ENCODE peak calls at places on chromosomes 11 and 22, in eight cellular contexts. One of them, this sample, is unnamed.

GRCh38 chr22:43409800-43410199 is 2.0 kb upstream of the MPPED1 start:
- DNase-seq in AG10803: no peak
- DNase-seq in CD8-positive, alpha-beta memory T cell: no peak
- DNase-seq in thoracic aorta: no peak
- DNase-seq in IMR-90: no peak
- DNase-seq in effector memory CD4-positive, alpha-beta T cell: no peak
- DNase-seq in pancreas: no peak
- DNase-seq in MM.1S: no peak
- DNase-seq in this sample: no peak

GRCh38 chr11:130865091-130865771 is 51.0 kb downstream of the SNX19 start:
- DNase-seq in AG10803: peak; percentile 45
- DNase-seq in CD8-positive, alpha-beta memory T cell: no peak
- DNase-seq in thoracic aorta: no peak
- DNase-seq in IMR-90: no peak
- DNase-seq in effector memory CD4-positive, alpha-beta T cell: no peak
- DNase-seq in pancreas: no peak
- DNase-seq in MM.1S: no peak
- DNase-seq in this sample: peak; percentile 30

GRCh38 chr22:23369054-23369685 is 188.9 kb downstream of the BCR start:
- DNase-seq in AG10803: no peak
- DNase-seq in CD8-positive, alpha-beta memory T cell: no peak
- DNase-seq in thoracic aorta: no peak
- DNase-seq in IMR-90: no peak
- DNase-seq in effector memory CD4-positive, alpha-beta T cell: no peak
- DNase-seq in pancreas: no peak
- DNase-seq in MM.1S: no peak
- DNase-seq in this sample: no peak

GRCh38 chr11:3043315-3043871 is 13.8 kb downstream of the CARS1 start:
- DNase-seq in AG10803: peak; percentile 83
- DNase-seq in CD8-positive, alpha-beta memory T cell: no peak
- DNase-seq in thoracic aorta: peak; percentile 69
- DNase-seq in IMR-90: no peak
- DNase-seq in effector memory CD4-positive, alpha-beta T cell: no peak
- DNase-seq in pancreas: peak; percentile 65
- DNase-seq in MM.1S: no peak
- DNase-seq in this sample: peak; percentile 91

GRCh38 chr22:27317156-27317555 is 484.4 kb downstream of the MN1 start:
- DNase-seq in AG10803: no peak
- DNase-seq in CD8-positive, alpha-beta memory T cell: no peak
- DNase-seq in thoracic aorta: no peak
- DNase-seq in IMR-90: no peak
- DNase-seq in effector memory CD4-positive, alpha-beta T cell: no peak
- DNase-seq in pancreas: no peak
- DNase-seq in MM.1S: no peak
- DNase-seq in this sample: no peak

GRCh38 chr11:88535916-88536547 is 198.5 kb upstream of the CTSC start:
- DNase-seq in AG10803: peak; percentile 91
- DNase-seq in CD8-positive, alpha-beta memory T cell: no peak
- DNase-seq in thoracic aorta: no peak
- DNase-seq in IMR-90: peak; percentile 92
- DNase-seq in effector memory CD4-positive, alpha-beta T cell: no peak
- DNase-seq in pancreas: no peak
- DNase-seq in MM.1S: no peak
- DNase-seq in this sample: no peak

GRCh38 chr11:26726960-26727359 is 5.1 kb upstream of the SLC5A12 start:
- DNase-seq in AG10803: no peak
- DNase-seq in CD8-positive, alpha-beta memory T cell: no peak
- DNase-seq in thoracic aorta: no peak
- DNase-seq in IMR-90: no peak
- DNase-seq in effector memory CD4-positive, alpha-beta T cell: no peak
- DNase-seq in pancreas: no peak
- DNase-seq in MM.1S: no peak
- DNase-seq in this sample: no peak

GRCh38 chr22:37953437-37954179 is at the start of the genes C22orf23 and POLR2F:
- DNase-seq in AG10803: peak; percentile 91
- DNase-seq in CD8-positive, alpha-beta memory T cell: peak; percentile 96
- DNase-seq in thoracic aorta: peak; percentile 82
- DNase-seq in IMR-90: peak; percentile 92
- DNase-seq in effector memory CD4-positive, alpha-beta T cell: peak; percentile 89
- DNase-seq in pancreas: peak; percentile 94
- DNase-seq in MM.1S: peak; percentile 98
- DNase-seq in this sample: peak; percentile 89

GRCh38 chr11:58688779-58689503 is 42.8 kb downstream of the GLYAT start:
- DNase-seq in AG10803: peak; percentile 4
- DNase-seq in CD8-positive, alpha-beta memory T cell: no peak
- DNase-seq in thoracic aorta: no peak
- DNase-seq in IMR-90: peak; percentile 15
- DNase-seq in effector memory CD4-positive, alpha-beta T cell: no peak
- DNase-seq in pancreas: no peak
- DNase-seq in MM.1S: no peak
- DNase-seq in this sample: no peak

GRCh38 chr22:39463931-39464390 is 7.1 kb downstream of the MGAT3 start:
- DNase-seq in AG10803: peak; percentile 41
- DNase-seq in CD8-positive, alpha-beta memory T cell: no peak
- DNase-seq in thoracic aorta: no peak
- DNase-seq in IMR-90: no peak
- DNase-seq in effector memory CD4-positive, alpha-beta T cell: no peak
- DNase-seq in pancreas: no peak
- DNase-seq in MM.1S: no peak
- DNase-seq in this sample: peak; percentile 44

GRCh38 chr22:17258015-17258827 is 39.0 kb upstream of the ADA2 start:
- DNase-seq in AG10803: peak; percentile 4
- DNase-seq in CD8-positive, alpha-beta memory T cell: no peak
- DNase-seq in thoracic aorta: no peak
- DNase-seq in IMR-90: no peak
- DNase-seq in effector memory CD4-positive, alpha-beta T cell: peak; percentile 11
- DNase-seq in pancreas: peak; percentile 94
- DNase-seq in MM.1S: peak; percentile 98
- DNase-seq in this sample: peak; percentile 94

GRCh38 chr11:19903620-19904069 is 191.0 kb downstream of the NAV2 start:
- DNase-seq in AG10803: peak; percentile 82
- DNase-seq in CD8-positive, alpha-beta memory T cell: peak; percentile 8
- DNase-seq in thoracic aorta: peak; percentile 42
- DNase-seq in IMR-90: peak; percentile 83
- DNase-seq in effector memory CD4-positive, alpha-beta T cell: no peak
- DNase-seq in pancreas: peak; percentile 70
- DNase-seq in MM.1S: peak; percentile 53
- DNase-seq in this sample: peak; percentile 59

GRCh38 chr22:19631899-19632670 is 82.2 kb upstream of the SEPTIN5 start:
- DNase-seq in AG10803: peak; percentile 32
- DNase-seq in CD8-positive, alpha-beta memory T cell: no peak
- DNase-seq in thoracic aorta: no peak
- DNase-seq in IMR-90: peak; percentile 27
- DNase-seq in effector memory CD4-positive, alpha-beta T cell: no peak
- DNase-seq in pancreas: no peak
- DNase-seq in MM.1S: no peak
- DNase-seq in this sample: no peak

DNA sequence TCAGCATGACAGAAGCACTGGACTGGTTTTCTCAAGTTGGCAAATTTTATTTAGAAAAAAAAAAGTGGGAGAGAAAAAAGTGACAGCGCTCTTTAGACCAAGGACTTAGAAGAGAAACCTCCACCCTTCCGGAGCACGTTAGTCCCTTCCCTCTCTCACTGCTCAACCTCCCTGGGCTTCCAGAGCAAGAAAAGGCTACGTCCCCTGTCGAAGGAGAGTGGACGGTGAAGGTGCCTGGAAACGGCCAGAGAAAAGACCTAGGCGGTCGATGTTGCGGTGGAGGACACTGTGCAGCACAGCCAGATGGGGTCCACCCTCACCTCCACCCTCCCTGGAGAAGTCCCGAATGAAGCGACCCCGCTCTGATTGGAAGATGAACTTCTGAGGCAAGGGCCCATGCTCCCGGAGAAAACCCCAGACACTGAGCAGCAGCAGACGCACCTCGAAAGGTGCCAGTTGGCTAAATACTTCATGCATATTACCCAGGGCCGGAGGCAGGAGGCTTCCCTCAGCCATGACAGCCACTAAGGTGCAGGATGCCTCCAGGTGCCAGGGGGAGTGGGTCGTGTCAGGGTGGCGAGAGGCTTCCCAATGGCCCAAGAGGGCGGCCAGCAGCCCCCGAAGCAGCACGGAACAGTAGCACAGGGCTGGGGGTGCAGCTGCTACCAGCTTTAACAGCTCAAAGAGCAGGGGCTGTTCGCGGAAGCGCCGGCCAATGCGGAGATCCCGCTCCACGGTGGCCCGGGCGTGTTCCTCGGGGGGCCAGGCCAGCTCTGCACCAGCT is 604 bp upstream of the GANAB start:
- DNase-seq in AG10803: no peak
- DNase-seq in CD8-positive, alpha-beta memory T cell: no peak
- DNase-seq in thoracic aorta: no peak
- DNase-seq in IMR-90: no peak
- DNase-seq in effector memory CD4-positive, alpha-beta T cell: no peak
- DNase-seq in pancreas: no peak
- DNase-seq in MM.1S: no peak
- DNase-seq in this sample: no peak
- H3K4me3 ChIP-seq in AG10803: peak overlapping the region; percentile 24
- H3K4me3 ChIP-seq in CD8-positive, alpha-beta memory T cell: peak overlapping the region; percentile 11
- H3K4me3 ChIP-seq in thoracic aorta: peak overlapping the region; percentile 94
- H3K4me3 ChIP-seq in IMR-90: no peak overlapping the region
- H3K4me3 ChIP-seq in effector memory CD4-positive, alpha-beta T cell: no peak overlapping the region
- H3K4me3 ChIP-seq in pancreas: no peak overlapping the region
- H3K4me3 ChIP-seq in MM.1S: no peak overlapping the region
- H3K4me3 ChIP-seq in this sample: peak overlapping the region; percentile 100

DNA sequence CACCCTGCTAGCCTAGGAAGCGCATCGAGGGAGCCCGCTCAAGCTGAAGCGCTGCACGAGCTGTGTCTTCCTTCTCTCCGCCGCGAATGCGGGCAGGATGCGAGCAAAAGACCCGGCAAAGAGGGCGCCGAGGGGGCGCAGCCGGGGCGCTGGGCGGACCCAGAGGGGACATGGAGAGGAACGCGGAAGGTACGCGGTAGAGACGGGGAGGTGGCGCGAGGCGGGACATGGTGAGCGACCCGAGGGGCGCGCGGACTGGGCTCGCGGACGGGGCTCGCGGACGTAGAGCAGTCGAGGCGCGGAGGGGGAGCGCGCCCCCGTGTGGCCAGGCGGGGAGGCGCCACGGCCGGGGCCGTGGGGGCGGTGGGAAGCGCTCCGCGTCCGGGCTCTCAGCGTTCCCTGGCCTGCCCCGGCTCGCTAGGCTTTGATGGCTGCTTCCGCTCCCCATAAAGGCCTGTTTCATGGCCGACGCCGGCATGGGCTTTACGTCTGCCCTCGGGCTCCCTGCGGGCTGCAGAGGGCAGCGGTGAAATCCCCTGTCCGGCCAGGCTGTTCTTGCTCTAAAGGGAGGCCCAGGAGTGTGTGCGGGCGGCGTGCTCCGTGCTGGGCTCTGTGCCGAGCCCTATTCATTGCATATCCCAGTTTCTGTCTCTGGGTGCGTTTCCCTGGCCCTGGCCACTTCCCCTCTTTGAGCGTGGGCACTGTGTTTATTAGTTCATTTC is 31.2 kb upstream of the TRIM29 start:
- DNase-seq in AG10803: peak; percentile 34
- DNase-seq in CD8-positive, alpha-beta memory T cell: no peak
- DNase-seq in thoracic aorta: no peak
- DNase-seq in IMR-90: peak; percentile 45
- DNase-seq in effector memory CD4-positive, alpha-beta T cell: no peak
- DNase-seq in pancreas: peak; percentile 66
- DNase-seq in MM.1S: peak; percentile 45
- DNase-seq in this sample: no peak
- H3K4me3 ChIP-seq in AG10803: peak overlapping the region; percentile 59
- H3K4me3 ChIP-seq in CD8-positive, alpha-beta memory T cell: peak overlapping the region; percentile 53
- H3K4me3 ChIP-seq in thoracic aorta: peak overlapping the region; percentile 68
- H3K4me3 ChIP-seq in IMR-90: peak overlapping the region; percentile 49
- H3K4me3 ChIP-seq in effector memory CD4-positive, alpha-beta T cell: peak overlapping the region; percentile 42
- H3K4me3 ChIP-seq in pancreas: peak overlapping the region; percentile 43
- H3K4me3 ChIP-seq in MM.1S: peak overlapping the region; percentile 54
- H3K4me3 ChIP-seq in this sample: peak overlapping the region; percentile 70

GRCh38 chr22:47175761-47176359 is 413.4 kb downstream of the TBC1D22A start:
- DNase-seq in AG10803: no peak
- DNase-seq in CD8-positive, alpha-beta memory T cell: no peak
- DNase-seq in thoracic aorta: no peak
- DNase-seq in IMR-90: no peak
- DNase-seq in effector memory CD4-positive, alpha-beta T cell: no peak
- DNase-seq in pancreas: no peak
- DNase-seq in MM.1S: no peak
- DNase-seq in this sample: no peak

GRCh38 chr22:47180796-47181195 is 418.3 kb downstream of the TBC1D22A start:
- DNase-seq in AG10803: no peak
- DNase-seq in CD8-positive, alpha-beta memory T cell: no peak
- DNase-seq in thoracic aorta: no peak
- DNase-seq in IMR-90: no peak
- DNase-seq in effector memory CD4-positive, alpha-beta T cell: no peak
- DNase-seq in pancreas: no peak
- DNase-seq in MM.1S: no peak
- DNase-seq in this sample: no peak

GRCh38 chr22:47177334-47177815 is 414.9 kb downstream of the TBC1D22A start:
- DNase-seq in AG10803: no peak
- DNase-seq in CD8-positive, alpha-beta memory T cell: no peak
- DNase-seq in thoracic aorta: no peak
- DNase-seq in IMR-90: no peak
- DNase-seq in effector memory CD4-positive, alpha-beta T cell: no peak
- DNase-seq in pancreas: no peak
- DNase-seq in MM.1S: no peak
- DNase-seq in this sample: no peak

GRCh38 chr22:47176573-47177333 is 414.3 kb downstream of the TBC1D22A start:
- DNase-seq in AG10803: no peak
- DNase-seq in CD8-positive, alpha-beta memory T cell: no peak
- DNase-seq in thoracic aorta: no peak
- DNase-seq in IMR-90: no peak
- DNase-seq in effector memory CD4-positive, alpha-beta T cell: no peak
- DNase-seq in pancreas: no peak
- DNase-seq in MM.1S: no peak
- DNase-seq in this sample: no peak

GRCh38 chr22:47178339-47178738 is 415.9 kb downstream of the TBC1D22A start:
- DNase-seq in AG10803: no peak
- DNase-seq in CD8-positive, alpha-beta memory T cell: no peak
- DNase-seq in thoracic aorta: no peak
- DNase-seq in IMR-90: no peak
- DNase-seq in effector memory CD4-positive, alpha-beta T cell: no peak
- DNase-seq in pancreas: no peak
- DNase-seq in MM.1S: no peak
- DNase-seq in this sample: no peak
- H3K4me3 ChIP-seq in AG10803: no peak overlapping the region
- H3K4me3 ChIP-seq in CD8-positive, alpha-beta memory T cell: no peak overlapping the region
- H3K4me3 ChIP-seq in thoracic aorta: no peak overlapping the region
- H3K4me3 ChIP-seq in IMR-90: no peak overlapping the region
- H3K4me3 ChIP-seq in effector memory CD4-positive, alpha-beta T cell: no peak overlapping the region
- H3K4me3 ChIP-seq in pancreas: no peak overlapping the region
- H3K4me3 ChIP-seq in MM.1S: no peak overlapping the region
- H3K4me3 ChIP-seq in this sample: no peak overlapping the region

DNA sequence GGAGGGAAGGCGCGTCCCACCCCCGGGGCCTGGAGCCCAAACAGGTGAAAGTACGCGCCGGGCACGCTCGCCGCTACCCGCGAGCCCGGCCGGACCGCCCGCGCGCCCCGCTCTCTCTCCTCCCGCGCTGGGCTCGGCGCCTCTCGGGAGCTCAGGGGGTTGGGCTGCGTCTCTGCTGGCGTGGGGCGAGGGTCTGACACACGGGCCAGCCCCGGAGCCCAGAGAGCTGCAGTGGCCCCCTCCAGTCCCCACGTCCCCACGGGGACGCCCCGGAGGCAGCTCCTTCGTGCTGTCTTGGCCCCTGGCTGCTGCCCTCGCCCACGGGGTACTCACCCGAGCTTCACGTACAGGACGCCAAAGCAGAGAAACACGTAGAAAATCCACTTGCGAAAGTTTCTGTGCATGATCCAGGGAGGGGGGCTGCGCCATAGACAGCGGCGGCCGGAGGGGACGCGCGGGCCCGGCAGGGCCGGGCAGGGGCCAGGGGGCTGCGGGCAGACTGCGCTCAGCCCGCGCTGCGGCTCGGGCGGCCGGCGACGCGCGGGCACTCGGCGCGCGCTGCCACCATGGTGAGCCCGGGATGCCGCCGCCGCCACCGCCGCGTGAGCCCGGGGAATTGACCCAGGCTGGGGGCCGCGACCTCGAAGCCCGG is 485 bp downstream of the WNT7B start:
- DNase-seq in AG10803: no peak
- DNase-seq in CD8-positive, alpha-beta memory T cell: no peak
- DNase-seq in thoracic aorta: no peak
- DNase-seq in IMR-90: no peak
- DNase-seq in effector memory CD4-positive, alpha-beta T cell: no peak
- DNase-seq in pancreas: no peak
- DNase-seq in MM.1S: no peak
- DNase-seq in this sample: no peak
- H3K4me3 ChIP-seq in AG10803: peak overlapping the region; percentile 31
- H3K4me3 ChIP-seq in CD8-positive, alpha-beta memory T cell: no peak overlapping the region
- H3K4me3 ChIP-seq in thoracic aorta: peak overlapping the region; percentile 62
- H3K4me3 ChIP-seq in IMR-90: peak overlapping the region; percentile 21
- H3K4me3 ChIP-seq in effector memory CD4-positive, alpha-beta T cell: peak overlapping the region; percentile 25
- H3K4me3 ChIP-seq in pancreas: no peak overlapping the region
- H3K4me3 ChIP-seq in MM.1S: no peak overlapping the region
- H3K4me3 ChIP-seq in this sample: no peak overlapping the region

This sample was measured in gastrocnemius medialis.